ENCODE peak calls at places on chromosomes 11 and 22, in nine cellular contexts. T is tibial nerve, C is H54, G is lower leg skin, H is body of pancreas, K is gastrocnemius medialis, Y is stomach, Q is heart left ventricle, Z is A549. J is an unnamed sample.

GRCh38 chr11:35330156-35330889 is 89.0 kb downstream of the SLC1A2 start:
- DNase-seq in T (no peak), C (no peak), G (no peak), H (no peak), K (no peak), Y (no peak), Q (no peak), Z (no peak), J (no peak)

GRCh38 chr11:46513934-46514342 is 79.9 kb downstream of the AMBRA1 start:
- DNase-seq in T (peak), C (no peak), G (peak), H (peak), K (no peak), Y (peak), Q (no peak), Z (no peak), J (peak)

GRCh38 chr11:116732740-116733385 is 39.9 kb downstream of the BUD13 start:
- DNase-seq in T (peak), C (peak), G (peak), H (peak), K (peak), Y (peak), Q (no peak), Z (peak), J (peak)

GRCh38 chr22:32650553-32651345 is 150.8 kb upstream of the TIMP3 start:
- DNase-seq in T (no peak), C (no peak), G (no peak), H (no peak), K (no peak), Y (no peak), Q (no peak), Z (no peak), J (peak)

GRCh38 chr11:95338430-95338991 is 107.5 kb upstream of the SESN3 start:
- DNase-seq in T (peak), C (no peak), G (no peak), H (no peak), K (peak), Y (no peak), Q (peak), Z (no peak), J (peak)

GRCh38 chr11:27701262-27702105 is 1.2 kb upstream of the BDNF start:
- DNase-seq in T (no peak), C (no peak), G (peak), H (no peak), K (no peak), Y (no peak), Q (peak), Z (peak), J (peak)

GRCh38 chr22:30891443-30891755 is 77.2 kb downstream of the MORC2 start:
- DNase-seq in T (no peak), C (no peak), G (peak), H (no peak), K (no peak), Y (no peak), Q (no peak), Z (no peak), J (no peak)

GRCh38 chr11:66956689-66957290 is 1.4 kb downstream of the PC start:
- DNase-seq in T (peak), C (no peak), G (no peak), H (no peak), K (no peak), Y (peak), Q (no peak), Z (no peak), J (no peak)

GRCh38 chr11:58900479-58901420 is 38.5 kb upstream of the GLYATL1 start:
- DNase-seq in T (peak), C (peak), G (peak), H (peak), K (peak), Y (peak), Q (peak), Z (peak), J (peak)

GRCh38 chr22:37197451-37198289 is 9.6 kb upstream of the C1QTNF6 start:
- DNase-seq in T (peak), C (peak), G (no peak), H (peak), K (peak), Y (peak), Q (no peak), Z (peak), J (no peak)

GRCh38 chr11:44178381-44178780 is 82.9 kb downstream of the EXT2 start:
- DNase-seq in T (no peak), C (no peak), G (no peak), H (no peak), K (peak), Y (no peak), Q (no peak), Z (no peak), J (no peak)

GRCh38 chr11:33987545-33987944 is 64.0 kb upstream of the CAPRIN1 start:
- DNase-seq in T (no peak), C (no peak), G (no peak), H (no peak), K (no peak), Y (no peak), Q (no peak), Z (no peak), J (no peak)

GRCh38 chr11:96228472-96228871 is 114.5 kb downstream of the MAML2 start:
- DNase-seq in T (peak), C (peak), G (peak), H (peak), K (peak), Y (peak), Q (peak), Z (no peak), J (no peak)

GRCh38 chr11:119356349-119357031 is 10.0 kb upstream of the MFRP start:
- DNase-seq in T (peak), C (peak), G (peak), H (peak), K (peak), Y (peak), Q (peak), Z (peak), J (peak)

GRCh38 chr11:124793466-124794278 is 6.5 kb downstream of the MSANTD2 start:
- DNase-seq in T (no peak), C (no peak), G (no peak), H (peak), K (no peak), Y (no peak), Q (no peak), Z (peak), J (peak)

GRCh38 chr22:40709752-40710413 is 30.6 kb downstream of the MCHR1 start:
- DNase-seq in T (peak), C (no peak), G (no peak), H (no peak), K (no peak), Y (no peak), Q (no peak), Z (no peak), J (peak)

GRCh38 chr11:4385978-4386740 is 7.3 kb downstream of the TRIM21 start:
- DNase-seq in T (no peak), C (no peak), G (no peak), H (no peak), K (no peak), Y (no peak), Q (no peak), Z (no peak), J (no peak)

GRCh38 chr11:110429614-110430266 is at the start of gene FDX1:
- DNase-seq in T (peak), C (peak), G (peak), H (peak), K (peak), Y (peak), Q (peak), Z (peak), J (peak)
- TF ChIP-seq POLR2A in T (peak), C (peak), G (no peak), H (peak), K (peak), Y (no peak), Q (peak), Z (peak), J (peak)

GRCh38 chr11:114058026-114058706 is 1.3 kb upstream of the ZBTB16 start:
- DNase-seq in T (no peak), C (no peak), G (peak), H (peak), K (peak), Y (no peak), Q (no peak), Z (no peak), J (no peak)

GRCh38 chr11:114059984-114060401 is 482 bp downstream of the ZBTB16 start:
- DNase-seq in T (no peak), C (no peak), G (peak), H (peak), K (peak), Y (peak), Q (no peak), Z (no peak), J (peak)

GRCh38 chr11:114058871-114059277 is 637 bp upstream of the ZBTB16 start:
- DNase-seq in T (no peak), C (no peak), G (peak), H (peak), K (peak), Y (peak), Q (no peak), Z (no peak), J (no peak)

GRCh38 chr11:114060402-114061052 is 1.0 kb downstream of the ZBTB16 start:
- DNase-seq in T (no peak), C (no peak), G (peak), H (peak), K (peak), Y (peak), Q (peak), Z (no peak), J (peak)

GRCh38 chr11:114059278-114059983 is at the start of gene ZBTB16:
- DNase-seq in T (peak), C (no peak), G (peak), H (peak), K (peak), Y (peak), Q (peak), Z (no peak), J (peak)
- TF ChIP-seq POLR2A in T (peak), C (no peak), G (no peak), H (peak), K (peak), Y (peak), Q (peak), Z (no peak), J (peak)

GRCh38 chr11:122671270-122671906 is 15.9 kb downstream of the UBASH3B start:
- DNase-seq in T (no peak), C (no peak), G (no peak), H (no peak), K (no peak), Y (no peak), Q (no peak), Z (no peak), J (peak)
- TF ChIP-seq POLR2A in T (no peak), C (no peak), G (no peak), H (no peak), K (no peak), Y (no peak), Q (no peak), Z (no peak), J (no peak)

DNA sequence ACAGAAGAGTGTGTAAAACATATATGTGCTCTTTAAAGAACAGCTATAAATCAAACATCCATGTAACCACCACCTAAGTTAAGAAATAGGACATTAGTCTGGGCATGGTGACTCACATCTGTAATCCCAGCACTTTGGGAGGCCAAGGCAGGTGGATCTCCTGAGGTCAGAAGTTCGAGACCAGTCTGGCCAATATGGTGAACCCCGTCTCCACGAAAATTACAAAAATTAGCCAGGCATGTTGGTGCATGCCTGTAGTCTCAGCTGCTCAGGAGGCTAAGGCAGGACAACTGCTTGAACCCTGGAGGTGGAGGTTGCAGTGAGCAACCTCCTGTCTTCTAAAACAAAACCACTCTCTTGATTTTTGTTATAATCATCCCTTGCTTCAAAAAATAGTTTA is 103.3 kb downstream of the LRRC32 start:
- DNase-seq in T (no peak), C (no peak), G (no peak), H (no peak), K (no peak), Y (no peak), Q (no peak), Z (no peak), J (no peak)
- TF ChIP-seq POLR2A in T (no peak), C (no peak), G (no peak), H (no peak), K (no peak), Y (no peak), Q (no peak), Z (no peak), J (no peak)

GRCh38 chr22:44247346-44247745 is 65.4 kb downstream of the SHISAL1 start:
- DNase-seq in T (no peak), C (no peak), G (no peak), H (no peak), K (no peak), Y (peak), Q (no peak), Z (no peak), J (no peak)

GRCh38 chr22:44248926-44249325 is 63.8 kb downstream of the SHISAL1 start:
- DNase-seq in T (no peak), C (no peak), G (no peak), H (no peak), K (no peak), Y (peak), Q (no peak), Z (no peak), J (no peak)

GRCh38 chr22:44246615-44247326 is 66.0 kb downstream of the SHISAL1 start:
- DNase-seq in T (no peak), C (no peak), G (peak), H (no peak), K (no peak), Y (peak), Q (no peak), Z (no peak), J (no peak)

GRCh38 chr22:44249376-44250147 is 63.2 kb downstream of the SHISAL1 start:
- DNase-seq in T (no peak), C (no peak), G (no peak), H (no peak), K (no peak), Y (peak), Q (no peak), Z (no peak), J (no peak)

GRCh38 chr22:44247923-44248892 is 64.5 kb downstream of the SHISAL1 start:
- DNase-seq in T (no peak), C (no peak), G (peak), H (no peak), K (no peak), Y (peak), Q (no peak), Z (no peak), J (no peak)
- TF ChIP-seq POLR2A in T (no peak), C (no peak), G (no peak), H (no peak), K (no peak), Y (no peak), Q (no peak), Z (no peak), J (no peak)

DNA sequence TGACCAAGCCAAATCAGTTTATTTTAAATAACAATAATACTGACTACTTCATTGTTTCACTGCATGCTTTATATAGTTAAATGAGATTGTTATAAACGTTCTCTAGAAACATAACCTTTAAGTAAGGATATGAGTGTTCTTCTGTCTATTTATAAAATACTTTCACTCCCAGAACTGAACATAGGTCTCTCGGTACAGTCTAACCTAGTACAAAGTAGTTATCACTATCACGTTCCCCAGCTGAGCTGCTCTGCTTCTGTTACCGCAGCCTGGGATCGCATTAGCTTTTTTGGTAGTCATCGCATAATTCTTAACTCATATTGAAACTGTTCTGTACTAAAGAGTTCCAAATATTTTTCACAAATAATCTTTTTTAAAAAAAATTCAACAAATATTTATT is 143.6 kb downstream of the WNT11 start:
- DNase-seq in T (no peak), C (no peak), G (no peak), H (no peak), K (no peak), Y (no peak), Q (no peak), Z (no peak), J (no peak)
- TF ChIP-seq POLR2A in T (no peak), C (no peak), G (no peak), H (no peak), K (no peak), Y (no peak), Q (no peak), Z (no peak), J (no peak)

J was measured in erythroblast.